ENCODE peak calls at places on chromosome 10, in seven cellular contexts. J is mesenchymal stem cell, Y is neuronal stem cell, Z is H1, F is IMR-90, I is H9, A is mesendoderm. U is an unnamed sample.

GRCh38 chr10:110860576-110861241 is 11.0 kb upstream of the PDCD4 start:
- DNase-seq in A (no peak), Y (no peak), Z (no peak), J (no peak), F (no peak), I (no peak), U (peak; percentile 76)

GRCh38 chr10:45550903-45551302 is 121.7 kb downstream of the ZFAND4 start:
- DNase-seq in I (no peak), J (peak; percentile 7), A (no peak), F (peak; percentile 10), Z (no peak), Y (no peak), U (no peak)

GRCh38 chr10:93357680-93358079 is 124.5 kb downstream of the MYOF start:
- DNase-seq in J (peak; percentile 55), I (peak; percentile 50), A (peak; percentile 75), Y (peak; percentile 14), F (peak; percentile 32), Z (no peak), U (no peak)

GRCh38 chr10:110915035-110915434 is 3.9 kb downstream of the BBIP1 start:
- DNase-seq in F (no peak), I (no peak), J (no peak), A (no peak), Z (no peak), Y (no peak), U (no peak)

GRCh38 chr10:129765664-129766550 is 198.2 kb downstream of the EBF3 start:
- DNase-seq in F (no peak), A (no peak), Y (no peak), Z (no peak), J (no peak), I (peak; percentile 19), U (no peak)

GRCh38 chr10:607545-608196 is 81.8 kb downstream of the DIP2C start:
- DNase-seq in F (no peak), J (no peak), Z (no peak), Y (no peak), I (no peak), A (no peak), U (no peak)

GRCh38 chr10:80664071-80664680 is 126.5 kb downstream of the SH2D4B start:
- DNase-seq in I (peak; percentile 93), A (peak; percentile 91), F (peak; percentile 33), J (peak; percentile 73), Y (peak; percentile 77), Z (peak; percentile 68), U (peak; percentile 64)

GRCh38 chr10:117271427-117271826 is 30.5 kb downstream of the SLC18A2 start:
- DNase-seq in F (peak; percentile 23), Z (no peak), A (peak; percentile 70), Y (no peak), I (no peak), J (peak; percentile 1), U (peak; percentile 68)

GRCh38 chr10:3774018-3774813 is 10.8 kb downstream of the KLF6 start:
- DNase-seq in Z (no peak), F (peak; percentile 70), A (peak; percentile 38), I (peak; percentile 26), Y (no peak), J (peak; percentile 91), U (peak; percentile 77)

GRCh38 chr10:75229961-75230360 is 5.8 kb downstream of the COMTD1 start:
- DNase-seq in Z (no peak), A (no peak), Y (no peak), J (peak; percentile 75), I (no peak), F (peak; percentile 71), U (no peak)

GRCh38 chr10:34655286-34656170 is 159.6 kb downstream of the PARD3 start:
- DNase-seq in Y (peak; percentile 63), F (peak; percentile 75), Z (peak; percentile 62), J (peak; percentile 78), A (peak; percentile 91), I (no peak), U (peak; percentile 91)

DNA sequence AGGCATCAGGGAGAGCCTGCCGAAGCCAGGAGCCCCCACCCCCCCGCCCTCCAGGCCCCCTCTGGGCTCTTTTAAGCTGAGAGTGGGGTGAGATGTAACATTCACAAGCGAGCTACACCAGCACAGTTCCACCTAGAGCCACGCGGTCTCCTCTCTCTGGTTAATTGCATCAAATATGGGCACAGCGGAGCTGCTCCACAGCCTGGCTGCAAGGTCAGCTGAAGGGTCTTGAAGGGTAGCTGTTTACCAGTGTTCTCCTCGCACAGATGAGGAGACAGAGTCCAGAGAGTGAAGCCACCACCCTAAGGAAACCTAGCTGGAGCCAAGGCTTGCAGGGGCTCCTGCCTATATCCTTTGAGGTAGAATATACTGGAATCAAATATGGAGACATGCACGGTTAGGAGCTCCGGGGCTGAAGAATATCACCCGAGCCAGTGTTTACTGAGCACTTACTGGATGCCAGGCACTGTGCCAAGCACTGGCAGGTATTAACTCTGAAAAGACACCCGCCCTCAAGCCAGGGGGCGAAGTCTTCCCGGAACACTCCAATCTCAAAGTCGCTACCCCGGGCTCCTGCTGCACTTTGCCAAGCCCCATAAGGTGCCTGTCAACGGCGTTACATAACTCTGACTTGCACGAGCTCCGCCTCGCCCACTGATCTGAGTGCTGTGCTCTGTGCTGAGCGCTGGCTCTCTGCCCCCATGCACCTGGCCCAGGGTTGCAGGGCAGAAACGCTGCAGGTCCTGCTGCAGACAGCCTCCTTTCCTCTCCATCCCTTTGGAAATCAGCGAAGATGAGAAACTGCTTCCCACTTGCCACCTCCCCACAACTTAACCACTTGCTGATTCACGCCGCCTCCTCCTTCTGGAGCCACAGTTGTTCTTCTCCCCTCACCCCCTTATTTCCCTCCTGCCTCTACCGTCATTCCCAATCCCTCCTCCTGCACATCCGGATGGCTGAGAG is 5.4 kb downstream of the CHST15 start:
- DNase-seq in J (no peak), I (no peak), A (no peak), F (no peak), Z (no peak), Y (no peak), U (no peak)
- H3K4me1 ChIP-seq in J (peaks cover 38% of the 10 kb centered on the region), I (no peaks in the 10 kb centered on the region), A (no peaks in the 10 kb centered on the region), F (no peaks in the 10 kb centered on the region), Z (peaks cover 3% of the 10 kb centered on the region), Y (peaks cover 13% of the 10 kb centered on the region), U (peaks cover 16% of the 10 kb centered on the region)

GRCh38 chr10:101013365-101013825 is 13.8 kb downstream of the LZTS2 start:
- DNase-seq in Y (no peak), A (no peak), I (no peak), Z (no peak), J (no peak), F (no peak), U (no peak)
- H4K8ac ChIP-seq in Y (no peak overlapping the region), A (no peak overlapping the region), I (no peak overlapping the region), Z (no peak overlapping the region), J (no peak overlapping the region), F (no peak overlapping the region), U (no peak overlapping the region)

DNA sequence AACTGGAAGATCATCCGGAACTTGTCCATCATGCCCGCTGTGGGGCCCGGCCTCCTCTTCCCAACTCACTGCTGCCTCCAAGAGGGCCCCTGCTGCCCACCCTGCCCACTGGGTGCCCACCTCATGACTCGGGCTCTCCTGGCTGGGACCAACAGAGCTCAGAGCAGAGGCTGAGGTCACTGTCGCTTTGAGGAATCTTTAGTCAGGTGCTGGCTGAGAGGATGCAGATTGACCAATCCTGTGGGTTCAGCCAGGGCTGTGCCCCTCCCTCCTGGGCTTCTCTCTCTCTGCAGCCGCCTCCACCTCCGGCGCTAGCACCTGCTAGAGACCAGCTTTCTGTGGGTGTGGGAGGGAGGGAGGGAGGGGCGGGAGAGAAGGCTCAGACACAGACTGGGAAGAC is at the start of gene CALHM1:
- DNase-seq in A (peak; percentile 78), J (no peak), Y (no peak), I (peak; percentile 84), F (no peak), Z (no peak), U (no peak)
- H3K4me2 ChIP-seq in A (no peak within 1 kb of the TSS), J (no peak within 1 kb of the TSS), Y (no peak within 1 kb of the TSS), I (no peak within 1 kb of the TSS), F (no peak within 1 kb of the TSS), Z (no peak within 1 kb of the TSS), U (no peak within 1 kb of the TSS)

DNA sequence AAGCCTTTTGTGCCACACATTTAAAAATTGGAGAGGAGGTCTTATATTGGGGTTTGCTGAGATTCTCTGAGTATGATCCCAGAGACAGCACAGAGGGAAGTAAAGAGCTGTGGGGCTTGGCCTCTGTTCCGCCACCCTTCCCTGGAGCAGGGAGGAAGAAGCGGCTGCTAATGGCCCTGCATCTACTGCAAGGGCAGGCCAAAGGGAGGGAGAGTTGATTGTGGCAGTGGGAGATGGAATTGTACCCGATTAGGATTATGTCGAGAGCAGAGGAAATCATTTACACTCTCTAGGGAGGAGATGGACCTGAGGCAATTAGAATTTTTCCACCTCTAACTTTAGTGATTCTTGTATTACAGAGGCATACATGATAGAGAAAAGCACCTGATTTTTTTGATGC is 28.8 kb downstream of the CYP17A1 start:
- DNase-seq in A (no peak), Y (no peak), J (no peak), I (no peak), Z (no peak), F (no peak), U (no peak)
- H3K4me1 ChIP-seq in A (no peaks in the 10 kb centered on the region), Y (peaks cover 4% of the 10 kb centered on the region), J (peaks cover 7% of the 10 kb centered on the region), I (no peaks in the 10 kb centered on the region), Z (no peaks in the 10 kb centered on the region), F (peaks cover 2% of the 10 kb centered on the region), U (peaks cover 12% of the 10 kb centered on the region)

GRCh38 chr10:131021967-131022366 is 289.6 kb downstream of the TCERG1L start:
- DNase-seq in Y (no peak), A (no peak), Z (no peak), J (no peak), F (no peak), I (no peak), U (no peak)
- H4K8ac ChIP-seq in Y (no peak overlapping the region), A (no peak overlapping the region), Z (no peak overlapping the region), J (no peak overlapping the region), F (no peak overlapping the region), I (no peak overlapping the region), U (no peak overlapping the region)

GRCh38 chr10:97974108-97974507 is 56.3 kb downstream of the CRTAC1 start:
- DNase-seq in Y (no peak), Z (no peak), J (no peak), F (no peak), A (peak; percentile 10), I (no peak), U (no peak)
- H3K4me2 ChIP-seq in Y (no peak overlapping the region), Z (peak overlapping the region; percentile 73), J (no peak overlapping the region), F (no peak overlapping the region), A (peak overlapping the region; percentile 54), I (peak overlapping the region; percentile 61), U (no peak overlapping the region)

GRCh38 chr10:30435068-30435422 is 1.1 kb downstream of the MAP3K8 start:
- DNase-seq in A (peak; percentile 57), Y (no peak), Z (no peak), J (peak; percentile 83), I (no peak), F (peak; percentile 52), U (peak; percentile 69)
- H3K4me1 ChIP-seq in A (peaks cover 3% of the 10 kb centered on the region), Y (peaks cover 30% of the 10 kb centered on the region), Z (peaks cover 12% of the 10 kb centered on the region), J (peaks cover 11% of the 10 kb centered on the region), I (peaks cover 14% of the 10 kb centered on the region), F (peaks cover 20% of the 10 kb centered on the region), U (peaks cover 16% of the 10 kb centered on the region)

GRCh38 chr10:21423338-21423737 is 102.1 kb downstream of the SKIDA1 start:
- DNase-seq in Y (no peak), J (no peak), F (no peak), Z (no peak), A (no peak), I (no peak), U (no peak)

GRCh38 chr10:21424511-21424910 is 101.0 kb downstream of the SKIDA1 start:
- DNase-seq in J (no peak), Z (no peak), F (peak; percentile 61), Y (no peak), I (no peak), A (no peak), U (no peak)

GRCh38 chr10:21423850-21424249 is 101.6 kb downstream of the SKIDA1 start:
- DNase-seq in A (no peak), Z (no peak), I (no peak), J (no peak), F (no peak), Y (no peak), U (no peak)

GRCh38 chr10:21421794-21422193 is 103.7 kb downstream of the SKIDA1 start:
- DNase-seq in F (no peak), Y (no peak), I (no peak), A (no peak), Z (no peak), J (no peak), U (no peak)

GRCh38 chr10:21421016-21421415 is 104.5 kb downstream of the SKIDA1 start:
- DNase-seq in Y (no peak), F (no peak), Z (no peak), I (no peak), J (no peak), A (no peak), U (no peak)
- H4K8ac ChIP-seq in Y (no peak overlapping the region), F (no peak overlapping the region), Z (no peak overlapping the region), I (no peak overlapping the region), J (no peak overlapping the region), A (no peak overlapping the region), U (no peak overlapping the region)

U was measured in trophoblast cell.